ENCODE peak calls at places on chromosomes 3 and 15, in ten cellular contexts. One of them, this sample, is unnamed.

GRCh38 chr15:43293402-43293801 is 26.7 kb upstream of the TGM5 start:
- DNase-seq in AG04450: no peak
- DNase-seq in fibroblast of pulmonary artery: no peak
- DNase-seq in GM23338: peak
- DNase-seq in IMR-90: no peak
- DNase-seq in ovary: no peak
- DNase-seq in fibroblast of mammary gland: no peak
- DNase-seq in PC-3: no peak
- DNase-seq in A549: no peak
- DNase-seq in astrocyte: no peak
- DNase-seq in this sample: no peak

GRCh38 chr3:52754373-52754772 is 16.4 kb downstream of the NEK4 start:
- DNase-seq in AG04450: no peak
- DNase-seq in GM23338: no peak
- DNase-seq in A549: no peak
- DNase-seq in astrocyte: no peak
- DNase-seq in fibroblast of mammary gland: no peak
- DNase-seq in fibroblast of pulmonary artery: no peak
- DNase-seq in PC-3: no peak
- DNase-seq in ovary: no peak
- DNase-seq in IMR-90: peak
- DNase-seq in this sample: no peak

GRCh38 chr3:177703788-177704187 is 506.5 kb upstream of the TBL1XR1 start:
- DNase-seq in A549: no peak
- DNase-seq in fibroblast of pulmonary artery: no peak
- DNase-seq in ovary: no peak
- DNase-seq in fibroblast of mammary gland: no peak
- DNase-seq in IMR-90: peak
- DNase-seq in astrocyte: peak
- DNase-seq in GM23338: no peak
- DNase-seq in AG04450: no peak
- DNase-seq in PC-3: peak
- DNase-seq in this sample: no peak

GRCh38 chr3:77039606-77040553 is at the start of gene ROBO2:
- DNase-seq in AG04450: no peak
- DNase-seq in IMR-90: peak
- DNase-seq in ovary: peak
- DNase-seq in A549: no peak
- DNase-seq in GM23338: peak
- DNase-seq in PC-3: no peak
- DNase-seq in fibroblast of mammary gland: no peak
- DNase-seq in astrocyte: peak
- DNase-seq in fibroblast of pulmonary artery: peak
- DNase-seq in this sample: no peak

GRCh38 chr15:95447486-95447885 is 883.0 kb upstream of the NR2F2 start:
- DNase-seq in PC-3: no peak
- DNase-seq in fibroblast of mammary gland: no peak
- DNase-seq in AG04450: no peak
- DNase-seq in GM23338: no peak
- DNase-seq in fibroblast of pulmonary artery: no peak
- DNase-seq in astrocyte: no peak
- DNase-seq in IMR-90: no peak
- DNase-seq in ovary: no peak
- DNase-seq in A549: no peak
- DNase-seq in this sample: no peak

GRCh38 chr3:183629546-183630301 is 5.7 kb upstream of the KLHL24 start:
- DNase-seq in astrocyte: no peak
- DNase-seq in GM23338: peak
- DNase-seq in fibroblast of mammary gland: no peak
- DNase-seq in AG04450: no peak
- DNase-seq in fibroblast of pulmonary artery: peak
- DNase-seq in ovary: no peak
- DNase-seq in PC-3: no peak
- DNase-seq in A549: no peak
- DNase-seq in IMR-90: no peak
- DNase-seq in this sample: no peak

GRCh38 chr3:32856355-32856889 is 38.6 kb downstream of the TRIM71 start:
- DNase-seq in AG04450: no peak
- DNase-seq in ovary: no peak
- DNase-seq in GM23338: no peak
- DNase-seq in IMR-90: no peak
- DNase-seq in fibroblast of mammary gland: peak
- DNase-seq in A549: no peak
- DNase-seq in PC-3: peak
- DNase-seq in astrocyte: no peak
- DNase-seq in fibroblast of pulmonary artery: no peak
- DNase-seq in this sample: no peak

GRCh38 chr15:67707520-67708283 is 117.6 kb upstream of the SKOR1 start:
- DNase-seq in ovary: no peak
- DNase-seq in IMR-90: peak
- DNase-seq in PC-3: no peak
- DNase-seq in A549: no peak
- DNase-seq in GM23338: peak
- DNase-seq in fibroblast of mammary gland: no peak
- DNase-seq in fibroblast of pulmonary artery: no peak
- DNase-seq in astrocyte: no peak
- DNase-seq in AG04450: no peak
- DNase-seq in this sample: no peak

GRCh38 chr3:182740710-182741109 is 52.6 kb upstream of the ATP11B start:
- DNase-seq in ovary: no peak
- DNase-seq in GM23338: no peak
- DNase-seq in astrocyte: no peak
- DNase-seq in AG04450: no peak
- DNase-seq in fibroblast of pulmonary artery: no peak
- DNase-seq in fibroblast of mammary gland: peak
- DNase-seq in IMR-90: no peak
- DNase-seq in A549: no peak
- DNase-seq in PC-3: peak
- DNase-seq in this sample: peak

GRCh38 chr3:158532099-158532734 is 38.8 kb upstream of the MLF1 start:
- DNase-seq in AG04450: peak
- DNase-seq in GM23338: peak
- DNase-seq in IMR-90: peak
- DNase-seq in fibroblast of pulmonary artery: peak
- DNase-seq in PC-3: peak
- DNase-seq in A549: peak
- DNase-seq in ovary: no peak
- DNase-seq in astrocyte: peak
- DNase-seq in fibroblast of mammary gland: peak
- DNase-seq in this sample: no peak

GRCh38 chr3:72829701-72830100 is 18.5 kb downstream of the SHQ1 start:
- DNase-seq in PC-3: no peak
- DNase-seq in ovary: no peak
- DNase-seq in A549: no peak
- DNase-seq in GM23338: no peak
- DNase-seq in astrocyte: peak
- DNase-seq in AG04450: no peak
- DNase-seq in IMR-90: peak
- DNase-seq in fibroblast of pulmonary artery: no peak
- DNase-seq in fibroblast of mammary gland: no peak
- DNase-seq in this sample: no peak

GRCh38 chr3:141047168-141047567 is 4.0 kb upstream of the SPSB4 start:
- DNase-seq in fibroblast of mammary gland: no peak
- DNase-seq in fibroblast of pulmonary artery: no peak
- DNase-seq in ovary: no peak
- DNase-seq in A549: no peak
- DNase-seq in GM23338: no peak
- DNase-seq in AG04450: no peak
- DNase-seq in astrocyte: no peak
- DNase-seq in PC-3: peak
- DNase-seq in IMR-90: no peak
- DNase-seq in this sample: no peak

GRCh38 chr3:141050913-141051632 is at the start of gene SPSB4:
- DNase-seq in ovary: no peak
- DNase-seq in fibroblast of mammary gland: peak
- DNase-seq in PC-3: no peak
- DNase-seq in GM23338: peak
- DNase-seq in AG04450: no peak
- DNase-seq in A549: peak
- DNase-seq in astrocyte: peak
- DNase-seq in IMR-90: peak
- DNase-seq in fibroblast of pulmonary artery: peak
- DNase-seq in this sample: no peak

GRCh38 chr3:141050576-141050912 is 603 bp upstream of the SPSB4 start:
- DNase-seq in astrocyte: no peak
- DNase-seq in A549: no peak
- DNase-seq in ovary: no peak
- DNase-seq in fibroblast of pulmonary artery: no peak
- DNase-seq in fibroblast of mammary gland: no peak
- DNase-seq in AG04450: no peak
- DNase-seq in IMR-90: no peak
- DNase-seq in GM23338: peak
- DNase-seq in PC-3: no peak
- DNase-seq in this sample: no peak

GRCh38 chr3:141051641-141052569 is 758 bp downstream of the SPSB4 start:
- DNase-seq in AG04450: no peak
- DNase-seq in GM23338: peak
- DNase-seq in fibroblast of pulmonary artery: no peak
- DNase-seq in PC-3: no peak
- DNase-seq in fibroblast of mammary gland: peak
- DNase-seq in astrocyte: peak
- DNase-seq in IMR-90: peak
- DNase-seq in ovary: no peak
- DNase-seq in A549: no peak
- DNase-seq in this sample: no peak

GRCh38 chr3:141049681-141050080 is 1.5 kb upstream of the SPSB4 start:
- DNase-seq in AG04450: no peak
- DNase-seq in PC-3: no peak
- DNase-seq in fibroblast of pulmonary artery: no peak
- DNase-seq in ovary: no peak
- DNase-seq in IMR-90: no peak
- DNase-seq in astrocyte: no peak
- DNase-seq in GM23338: peak
- DNase-seq in fibroblast of mammary gland: no peak
- DNase-seq in A549: peak
- DNase-seq in this sample: no peak
- TF ChIP-seq CTCF in AG04450: no peak
- TF ChIP-seq CTCF in PC-3: peak
- TF ChIP-seq CTCF in fibroblast of pulmonary artery: peak
- TF ChIP-seq CTCF in ovary: no peak
- TF ChIP-seq CTCF in IMR-90: no peak
- TF ChIP-seq CTCF in astrocyte: peak
- TF ChIP-seq CTCF in GM23338: peak
- TF ChIP-seq CTCF in fibroblast of mammary gland: peak
- TF ChIP-seq CTCF in A549: no peak
- TF ChIP-seq CTCF in this sample: peak

DNA sequence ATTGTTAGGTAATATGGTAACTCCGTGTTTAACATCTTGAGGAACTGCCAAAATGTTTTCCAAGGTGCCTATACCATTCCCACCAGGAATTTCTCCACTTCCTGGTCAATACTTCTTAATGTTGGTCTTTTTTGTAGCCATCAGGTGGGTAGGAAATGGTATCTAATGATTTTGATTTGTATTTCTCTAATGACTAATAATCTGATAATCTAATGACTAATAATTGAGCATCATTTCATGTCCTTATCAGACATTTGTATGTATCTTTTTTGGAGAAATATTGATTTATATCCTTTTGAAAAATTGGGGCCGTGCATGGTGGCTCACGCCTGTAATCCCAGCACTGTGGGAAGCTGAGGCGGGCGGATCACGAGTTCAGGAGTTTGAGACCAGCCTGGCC is 38.8 kb downstream of the SLMAP start:
- DNase-seq in PC-3: no peak
- DNase-seq in AG04450: no peak
- DNase-seq in fibroblast of pulmonary artery: no peak
- DNase-seq in ovary: no peak
- DNase-seq in fibroblast of mammary gland: no peak
- DNase-seq in GM23338: no peak
- DNase-seq in A549: no peak
- DNase-seq in IMR-90: no peak
- DNase-seq in astrocyte: no peak
- DNase-seq in this sample: no peak
- H3K4me3 ChIP-seq in PC-3: no peak
- H3K4me3 ChIP-seq in AG04450: no peak
- H3K4me3 ChIP-seq in fibroblast of pulmonary artery: no peak
- H3K4me3 ChIP-seq in ovary: no peak
- H3K4me3 ChIP-seq in fibroblast of mammary gland: no peak
- H3K4me3 ChIP-seq in GM23338: no peak
- H3K4me3 ChIP-seq in A549: no peak
- H3K4me3 ChIP-seq in IMR-90: no peak
- H3K4me3 ChIP-seq in astrocyte: no peak
- H3K4me3 ChIP-seq in this sample: no peak

DNA sequence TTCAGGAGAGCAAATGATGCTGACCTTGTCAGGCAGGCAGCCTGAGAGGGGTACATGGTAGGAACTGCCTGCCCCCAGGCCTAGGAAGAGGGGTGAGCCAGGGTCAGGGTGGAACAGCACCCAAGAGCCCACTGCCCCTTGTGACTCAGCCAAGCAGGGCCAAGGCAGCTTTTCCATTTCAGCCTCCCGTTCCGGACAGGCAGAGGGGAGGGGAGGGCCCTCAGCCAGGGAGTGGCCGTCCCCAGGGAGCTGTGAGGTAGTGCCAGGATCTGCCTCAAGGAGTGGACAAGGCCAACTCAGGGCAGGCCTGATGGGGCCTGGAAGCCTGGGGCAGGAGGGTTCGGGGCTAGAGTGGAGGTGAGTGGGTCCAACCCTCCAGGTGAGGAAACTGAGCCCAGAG is 5.1 kb upstream of the ANKRD63 start:
- DNase-seq in PC-3: no peak
- DNase-seq in fibroblast of pulmonary artery: no peak
- DNase-seq in GM23338: no peak
- DNase-seq in fibroblast of mammary gland: no peak
- DNase-seq in IMR-90: no peak
- DNase-seq in ovary: no peak
- DNase-seq in astrocyte: no peak
- DNase-seq in AG04450: no peak
- DNase-seq in A549: peak
- DNase-seq in this sample: no peak
- TF ChIP-seq CTCF in PC-3: no peak
- TF ChIP-seq CTCF in fibroblast of pulmonary artery: no peak
- TF ChIP-seq CTCF in GM23338: no peak
- TF ChIP-seq CTCF in fibroblast of mammary gland: no peak
- TF ChIP-seq CTCF in IMR-90: no peak
- TF ChIP-seq CTCF in ovary: no peak
- TF ChIP-seq CTCF in astrocyte: no peak
- TF ChIP-seq CTCF in AG04450: no peak
- TF ChIP-seq CTCF in A549: no peak
- TF ChIP-seq CTCF in this sample: no peak

DNA sequence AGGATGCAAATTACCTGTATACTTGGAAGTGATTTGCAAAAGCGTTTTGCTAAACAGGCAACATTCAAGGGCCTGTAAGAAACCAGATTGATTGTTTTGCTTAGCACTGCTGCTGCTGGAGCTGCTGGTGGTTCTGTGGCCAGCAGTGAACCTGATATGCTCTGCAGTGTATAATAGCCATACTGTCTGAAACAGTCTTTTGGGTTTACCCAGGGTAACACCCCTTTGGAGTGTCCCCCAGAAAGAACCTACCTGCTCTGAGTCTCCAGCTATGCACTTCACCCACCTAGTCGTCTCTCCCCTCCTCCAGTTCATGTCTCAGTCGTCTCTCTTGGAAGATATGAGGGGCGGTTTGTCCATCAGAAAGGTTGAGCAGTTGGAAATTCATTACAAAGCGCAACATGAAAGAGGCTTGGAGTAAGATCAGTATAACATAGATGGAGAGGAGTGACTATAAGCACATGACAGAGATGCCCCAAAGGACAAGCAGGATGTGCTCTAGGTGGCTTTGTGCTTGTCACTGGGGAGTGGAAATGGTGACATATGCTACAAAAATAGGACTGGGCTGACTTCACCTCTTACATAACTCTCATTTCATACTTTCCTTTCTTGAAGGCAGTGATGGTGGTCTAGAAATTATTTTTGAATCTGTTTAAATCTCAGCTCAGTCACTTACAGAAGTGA is 3.8 kb downstream of the MKRN2 start:
- DNase-seq in PC-3: no peak
- DNase-seq in astrocyte: no peak
- DNase-seq in GM23338: no peak
- DNase-seq in IMR-90: no peak
- DNase-seq in fibroblast of pulmonary artery: no peak
- DNase-seq in ovary: no peak
- DNase-seq in A549: no peak
- DNase-seq in AG04450: no peak
- DNase-seq in fibroblast of mammary gland: no peak
- DNase-seq in this sample: no peak
- H3K4me3 ChIP-seq in PC-3: no peak
- H3K4me3 ChIP-seq in astrocyte: no peak
- H3K4me3 ChIP-seq in GM23338: no peak
- H3K4me3 ChIP-seq in IMR-90: no peak
- H3K4me3 ChIP-seq in fibroblast of pulmonary artery: no peak
- H3K4me3 ChIP-seq in ovary: no peak
- H3K4me3 ChIP-seq in A549: no peak
- H3K4me3 ChIP-seq in AG04450: no peak
- H3K4me3 ChIP-seq in fibroblast of mammary gland: no peak
- H3K4me3 ChIP-seq in this sample: no peak

This sample was measured in epithelial cell of proximal tubule.